ENCODE peak calls at places on chromosomes 7 and 10, in four cellular contexts. K, C, J and O are unnamed samples.

GRCh38 chr7:111825046-111825445 is 262.8 kb upstream of the IMMP2L start:
- DNase-seq in K (no peak), C (no peak), J (no peak), O (no peak)

GRCh38 chr7:97377713-97378112 is 260.2 kb downstream of the SDHAF3 start:
- DNase-seq in K (no peak), C (no peak), J (no peak), O (no peak)

GRCh38 chr10:124378817-124379510 is 39.8 kb downstream of the OAT start:
- DNase-seq in K (no peak), C (no peak), J (no peak), O (no peak)

GRCh38 chr7:55156919-55157318 is 138.1 kb downstream of the EGFR start:
- DNase-seq in K (no peak), C (no peak), J (no peak), O (peak; percentile 78)

GRCh38 chr7:155893664-155894063 is 81.4 kb upstream of the SHH start:
- DNase-seq in K (no peak), C (no peak), J (no peak), O (no peak)

GRCh38 chr7:1598961-1599360 is 29.1 kb upstream of the PSMG3 start:
- DNase-seq in K (no peak), C (no peak), J (no peak), O (no peak)

GRCh38 chr7:127584648-127585043 is 750 bp downstream of the GCC1 start:
- DNase-seq in K (no peak), C (no peak), J (no peak), O (no peak)

GRCh38 chr10:45513586-45513985 is 139.6 kb downstream of the ALOX5 start:
- DNase-seq in K (no peak), C (no peak), J (no peak), O (no peak)

GRCh38 chr10:59234814-59235429 is 58.5 kb downstream of the PHYHIPL start:
- DNase-seq in K (no peak), C (no peak), J (peak; percentile 4), O (no peak)

GRCh38 chr10:121675344-121675743 is 77.1 kb upstream of the FGFR2 start:
- DNase-seq in K (no peak), C (no peak), J (no peak), O (no peak)

GRCh38 chr10:131845505-131846223 is 55.1 kb upstream of the PPP2R2D start:
- DNase-seq in K (no peak), C (no peak), J (no peak), O (peak; percentile 41)

GRCh38 chr7:28266377-28266776 is 85.8 kb upstream of the JAZF1 start:
- DNase-seq in K (no peak), C (no peak), J (no peak), O (no peak)

GRCh38 chr7:102891693-102892261 is 21.0 kb upstream of the LRRC17 start:
- DNase-seq in K (no peak), C (peak; percentile 46), J (peak; percentile 77), O (no peak)

GRCh38 chr10:101047961-101048892 is 13.6 kb upstream of the KAZALD1 start:
- DNase-seq in K (no peak), C (no peak), J (no peak), O (no peak)

GRCh38 chr10:123665371-123666286 is 526 bp upstream of the GPR26 start:
- DNase-seq in K (no peak), C (no peak), J (no peak), O (no peak)

GRCh38 chr7:140201393-140201792 is 24.6 kb upstream of the KDM7A start:
- DNase-seq in K (no peak), C (no peak), J (no peak), O (no peak)

GRCh38 chr10:73495884-73496674 is at the start of gene PPP3CB:
- DNase-seq in K (peak; percentile 90), C (peak; percentile 89), J (peak; percentile 91), O (peak; percentile 95)

GRCh38 chr7:70812511-70812910 is 319.4 kb upstream of the GALNT17 start:
- DNase-seq in K (no peak), C (no peak), J (no peak), O (no peak)